ENCODE peak calls at places on chromosomes 3 and 15, in four cellular contexts. V, M, A and R are unnamed samples.

GRCh38 chr3:112976001-112976400 is 1.1 kb upstream of the CD200R1 start:
- DNase-seq in V (no peak), M (no peak), A (no peak), R (no peak)

GRCh38 chr3:196688349-196688748 is 23.7 kb downstream of the CEP19 start:
- DNase-seq in V (peak), M (peak), A (no peak), R (no peak)

GRCh38 chr15:74307827-74308642 is 59.4 kb downstream of the CYP11A1 start:
- DNase-seq in V (peak), M (peak), A (peak), R (peak)

GRCh38 chr3:167996514-167996913 is 99.2 kb downstream of the GOLIM4 start:
- DNase-seq in V (no peak), M (no peak), A (no peak), R (no peak)

GRCh38 chr3:4751057-4752051 is 227.9 kb upstream of the BHLHE40 start:
- DNase-seq in V (peak), M (no peak), A (no peak), R (no peak)

GRCh38 chr3:175238848-175239247 is 379.7 kb downstream of the NAALADL2 start:
- DNase-seq in V (no peak), M (no peak), A (no peak), R (no peak)

GRCh38 chr3:63855333-63855940 is 8.2 kb downstream of the THOC7 start:
- DNase-seq in V (no peak), M (no peak), A (no peak), R (no peak)

GRCh38 chr3:15098503-15099363 is at the start of gene RBSN:
- DNase-seq in V (peak), M (peak), A (peak), R (peak)

GRCh38 chr3:111715911-111716523 is 120.9 kb upstream of the ZBED2 start:
- DNase-seq in V (peak), M (peak), A (no peak), R (peak)

GRCh38 chr15:44633603-44634002 is 29.9 kb downstream of the SPG11 start:
- DNase-seq in V (peak), M (no peak), A (no peak), R (no peak)

GRCh38 chr3:171284308-171285075 is 175.7 kb downstream of the TNIK start:
- DNase-seq in V (peak), M (peak), A (no peak), R (no peak)

GRCh38 chr3:156180077-156180476 is 59.7 kb downstream of the KCNAB1 start:
- DNase-seq in V (peak), M (no peak), A (no peak), R (no peak)

GRCh38 chr15:78507831-78508160 is 419 bp downstream of the HYKK start:
- DNase-seq in V (no peak), M (peak), A (no peak), R (no peak)

GRCh38 chr15:66763186-66764066 is 61.4 kb downstream of the SMAD6 start:
- DNase-seq in V (peak), M (peak), A (no peak), R (peak)

GRCh38 chr3:151976211-151977050 is 103.0 kb downstream of the SUCNR1 start:
- DNase-seq in V (peak), M (no peak), A (no peak), R (no peak)

GRCh38 chr3:35675621-35676020 is 36.3 kb downstream of the ARPP21 start:
- DNase-seq in V (no peak), M (no peak), A (no peak), R (no peak)

GRCh38 chr15:85091990-85092389 is 110.3 kb downstream of the PDE8A start:
- DNase-seq in V (no peak), M (no peak), A (peak), R (no peak)

GRCh38 chr3:172707967-172708366 is 2.9 kb downstream of the NCEH1 start:
- DNase-seq in V (peak), M (no peak), A (no peak), R (no peak)

GRCh38 chr3:7999363-7999762 is 502.3 kb upstream of the LMCD1 start:
- DNase-seq in V (no peak), M (no peak), A (no peak), R (no peak)

GRCh38 chr3:141115752-141116541 is 64.8 kb downstream of the SPSB4 start:
- DNase-seq in V (no peak), M (peak), A (no peak), R (peak)